ENCODE peak calls at places on chromosomes 7 and 10, in five cellular contexts. O, Z, K, X and T are unnamed samples.

GRCh38 chr7:73520673-73521635 is 1.1 kb downstream of the BAZ1B start:
- DNase-seq in X (no peak), Z (peak), K (peak), O (peak), T (no peak)

GRCh38 chr10:4372601-4373000 is 453.4 kb upstream of the AKR1E2 start:
- DNase-seq in O (peak), K (no peak), Z (peak), X (no peak), T (no peak)

GRCh38 chr7:134391223-134391622 is 67.7 kb downstream of the AKR1B1 start:
- DNase-seq in K (no peak), O (no peak), Z (no peak), X (no peak), T (no peak)

GRCh38 chr7:37765872-37766525 is 82.4 kb upstream of the NME8 start:
- DNase-seq in K (no peak), X (peak), Z (no peak), O (no peak), T (no peak)

GRCh38 chr10:33509231-33509871 is 174.9 kb upstream of the NRP1 start:
- DNase-seq in Z (peak), K (peak), X (peak), O (peak), T (peak)

GRCh38 chr7:79199961-79200360 is 253.5 kb downstream of the MAGI2 start:
- DNase-seq in Z (no peak), K (no peak), O (peak), X (no peak), T (no peak)

GRCh38 chr10:24209946-24210491 is 1.1 kb downstream of the KIAA1217 start:
- DNase-seq in K (peak), O (peak), X (peak), Z (peak), T (no peak)

GRCh38 chr10:60208676-60209269 is 180.9 kb downstream of the ANK3 start:
- DNase-seq in O (peak), X (no peak), Z (peak), K (no peak), T (peak)

GRCh38 chr10:91799580-91799975 is 1.4 kb downstream of the TNKS2 start:
- DNase-seq in X (no peak), O (peak), K (peak), Z (no peak), T (no peak)

GRCh38 chr10:132942740-132943554 is 577 bp upstream of the CFAP46 start:
- DNase-seq in O (no peak), Z (peak), X (no peak), K (peak), T (no peak)

GRCh38 chr10:130230611-130231010 is 94.4 kb downstream of the GLRX3 start:
- DNase-seq in O (no peak), X (no peak), Z (no peak), K (no peak), T (no peak)

GRCh38 chr7:155533120-155533826 is 13.1 kb downstream of the CNPY1 start:
- DNase-seq in Z (peak), K (no peak), X (no peak), O (no peak), T (no peak)

GRCh38 chr7:83419013-83419412 is 229.9 kb downstream of the SEMA3E start:
- DNase-seq in Z (no peak), O (no peak), K (no peak), X (no peak), T (no peak)

GRCh38 chr10:124695259-124695658 is 48.9 kb downstream of the FAM53B start:
- DNase-seq in K (no peak), X (no peak), Z (no peak), O (no peak), T (no peak)

GRCh38 chr10:10233256-10233655 is 784.4 kb upstream of the CELF2 start:
- DNase-seq in Z (no peak), X (no peak), K (no peak), O (no peak), T (no peak)

GRCh38 chr10:122142652-122143237 is 128.4 kb upstream of the BTBD16 start:
- DNase-seq in X (no peak), O (no peak), K (peak), Z (peak), T (no peak)

GRCh38 chr7:96397936-96398596 is 76.2 kb upstream of the SLC25A13 start:
- DNase-seq in Z (no peak), K (no peak), O (peak), X (no peak), T (no peak)

GRCh38 chr7:129225206-129225930 is 538 bp downstream of the AHCYL2 start:
- DNase-seq in K (peak), O (peak), X (no peak), Z (no peak), T (no peak)

GRCh38 chr7:85829176-85829575 is 642.3 kb upstream of the SEMA3D start:
- DNase-seq in Z (no peak), K (no peak), O (no peak), X (no peak), T (no peak)

GRCh38 chr10:48444861-48445841 is 138.7 kb downstream of the MAPK8 start:
- DNase-seq in O (no peak), K (no peak), Z (peak), X (no peak), T (no peak)
- TF ChIP-seq RAD21 in O (no peak), K (no peak), Z (no peak), X (no peak), T (no peak)

GRCh38 chr7:21304836-21305235 is 123.0 kb upstream of the SP4 start:
- DNase-seq in X (no peak), Z (no peak), K (no peak), O (no peak), T (no peak)

GRCh38 chr7:21299766-21300165 is 128.1 kb upstream of the SP4 start:
- DNase-seq in O (no peak), K (no peak), X (no peak), Z (no peak), T (no peak)

GRCh38 chr7:21305455-21306235 is 122.2 kb upstream of the SP4 start:
- DNase-seq in K (no peak), X (no peak), O (no peak), Z (no peak), T (no peak)

GRCh38 chr7:21300692-21301091 is 127.2 kb upstream of the SP4 start:
- DNase-seq in Z (peak), X (no peak), O (no peak), K (peak), T (peak)
- TF ChIP-seq RAD21 in Z (peak), X (peak), O (no peak), K (peak), T (peak)

DNA sequence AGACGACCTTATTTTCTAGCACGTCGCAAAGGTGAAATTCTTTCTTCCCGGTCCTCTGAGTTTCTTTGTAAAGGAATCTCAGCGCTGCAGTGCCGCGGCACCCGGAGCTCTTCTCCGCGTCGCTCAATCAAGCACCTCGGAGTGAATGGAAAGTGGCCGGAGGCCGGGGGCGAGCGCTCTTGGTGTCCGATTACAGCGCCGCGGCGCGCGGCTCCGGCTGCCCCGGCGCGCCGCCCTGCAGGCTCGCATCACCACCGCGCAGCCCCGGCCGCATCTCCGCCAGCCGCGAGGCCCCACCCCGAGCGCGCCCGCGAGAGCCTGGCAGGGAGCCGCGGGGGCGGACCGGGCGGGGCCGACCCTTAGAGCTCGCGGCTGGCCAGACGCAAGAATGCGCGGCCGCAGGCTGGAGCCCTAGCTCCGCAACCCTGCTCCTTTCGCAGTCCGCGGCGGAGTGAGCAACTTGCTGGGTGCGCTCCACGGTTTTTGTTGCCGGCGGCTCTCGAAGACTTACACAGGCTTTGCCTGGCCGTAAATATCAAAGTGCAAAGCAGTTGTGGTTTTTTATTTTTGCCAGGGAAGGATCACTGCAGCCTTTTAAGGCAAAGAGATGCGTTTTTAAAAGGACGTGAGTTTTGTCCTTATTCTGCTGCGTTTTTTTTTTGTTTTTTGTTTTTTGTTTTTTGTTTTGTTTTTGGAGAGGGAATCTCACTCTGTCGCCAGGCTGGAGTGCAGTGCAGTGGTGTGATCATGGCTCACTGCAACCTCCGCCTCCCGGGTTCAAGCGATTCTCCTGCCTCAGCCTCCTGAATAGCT is at the start of gene SEMA3C:
- DNase-seq in K (peak), O (peak), X (no peak), Z (peak), T (peak)
- TF ChIP-seq RAD21 in K (peak), O (peak), X (no peak), Z (peak), T (peak)

DNA sequence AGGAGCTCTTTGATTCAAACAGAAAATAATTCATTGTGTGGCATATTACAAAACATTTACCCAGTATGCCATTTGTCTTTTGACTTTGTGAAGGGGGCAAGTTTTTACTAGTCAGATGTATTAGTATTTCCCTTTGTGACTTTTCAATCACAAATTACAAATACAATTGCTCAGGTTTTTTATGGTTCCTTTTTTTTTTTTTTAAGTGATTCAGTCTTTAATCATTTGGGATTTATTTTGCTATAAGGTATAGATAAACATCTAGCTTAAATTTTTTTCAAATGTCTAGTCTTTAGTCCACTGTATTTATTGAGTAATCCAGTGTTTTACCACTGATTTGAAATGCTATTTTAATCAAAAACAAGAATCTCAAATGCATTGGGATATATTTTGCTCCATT is 75.9 kb downstream of the AOAH start:
- DNase-seq in Z (no peak), O (no peak), K (no peak), X (no peak), T (no peak)
- TF ChIP-seq RAD21 in Z (no peak), O (no peak), K (no peak), X (no peak), T (no peak)

DNA sequence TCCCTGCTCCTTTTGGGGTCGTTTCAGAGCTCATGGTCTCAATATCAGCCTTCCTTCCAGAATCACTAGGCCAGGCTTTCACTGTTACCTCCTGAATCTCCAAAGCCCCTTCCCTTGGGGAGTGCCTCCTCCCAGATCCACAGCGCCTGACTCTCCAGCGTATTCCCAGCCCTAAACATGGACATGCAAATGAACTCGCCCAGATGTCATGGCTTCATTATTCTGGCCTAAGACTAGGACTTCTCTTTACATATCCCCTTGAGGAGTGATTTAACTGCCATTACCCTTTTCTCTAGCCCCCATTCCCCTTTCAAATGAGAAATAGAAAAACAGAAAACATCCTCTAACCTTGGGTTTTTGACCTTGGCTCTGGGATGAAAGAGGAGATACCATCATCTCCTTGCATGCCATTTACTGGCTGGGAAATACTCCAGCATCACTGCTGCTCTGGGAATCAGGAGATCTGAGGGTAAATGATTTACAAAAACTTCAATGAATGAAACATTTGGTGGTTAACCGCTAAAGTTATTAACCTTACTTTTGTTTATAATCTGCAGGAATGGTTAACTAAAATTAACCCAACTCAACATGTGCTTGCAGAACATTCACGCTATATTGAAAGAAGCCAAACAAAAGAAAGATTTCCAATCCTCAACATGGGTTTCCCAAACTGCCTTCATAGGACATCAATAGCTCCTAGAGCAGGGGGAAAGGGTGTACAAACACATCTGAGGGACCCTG is 37.0 kb downstream of the FAM171A1 start:
- DNase-seq in Z (peak), O (peak), X (no peak), K (no peak), T (no peak)
- TF ChIP-seq RAD21 in Z (no peak), O (no peak), X (no peak), K (no peak), T (no peak)

DNA sequence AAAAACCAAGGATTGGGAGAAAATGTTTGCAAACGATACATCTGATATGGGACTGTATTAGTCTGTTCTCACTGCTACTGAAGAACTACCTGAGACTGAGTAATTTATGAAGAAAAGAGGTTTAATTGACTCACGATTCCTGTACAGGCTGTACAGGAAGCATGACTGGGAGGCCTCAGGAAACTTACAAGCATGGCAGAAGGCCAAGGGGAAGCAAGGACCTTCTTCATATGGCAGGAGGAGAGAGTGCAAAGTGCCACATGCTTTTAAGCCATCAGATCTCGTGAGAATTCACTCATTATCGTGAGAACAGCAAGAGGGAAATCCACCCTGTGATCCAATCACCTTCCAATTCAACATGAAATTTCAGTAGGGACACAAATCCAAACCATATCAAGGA is 11.0 kb downstream of the ZNF713 start:
- DNase-seq in K (no peak), Z (no peak), O (no peak), X (no peak), T (no peak)
- TF ChIP-seq RAD21 in K (no peak), Z (no peak), O (no peak), X (no peak), T (no peak)

DNA sequence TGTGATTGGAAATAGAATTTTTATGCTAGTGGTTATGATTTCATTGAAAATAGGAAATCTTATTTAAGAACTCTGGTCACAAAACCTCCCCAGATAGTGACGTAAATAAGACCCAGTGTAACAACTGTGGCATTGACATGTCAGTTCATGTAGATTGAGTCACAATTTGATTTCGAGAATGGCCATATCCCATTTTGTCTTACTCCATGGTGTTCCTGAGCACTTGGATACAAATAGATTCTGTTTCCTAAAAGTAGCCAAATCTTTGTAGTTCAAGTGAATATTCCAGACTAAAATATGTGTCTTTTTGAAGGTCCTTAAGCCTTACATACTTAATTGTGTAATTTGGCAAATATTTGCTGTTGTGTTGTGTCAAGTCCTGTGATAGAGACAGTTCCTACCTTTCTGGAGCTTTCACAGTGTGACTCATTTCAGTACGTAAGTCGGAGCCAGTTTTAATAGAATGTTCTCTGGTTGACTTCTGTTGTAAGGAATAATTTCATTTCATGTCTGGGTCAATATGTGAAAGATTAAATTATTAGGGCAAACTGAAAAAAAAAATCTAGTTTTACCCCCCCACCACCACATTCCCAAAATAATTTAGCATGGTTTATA is 37.1 kb upstream of the TOMM7 start:
- DNase-seq in O (no peak), K (no peak), Z (no peak), X (no peak), T (no peak)
- TF ChIP-seq RAD21 in O (no peak), K (no peak), Z (no peak), X (no peak), T (no peak)

DNA sequence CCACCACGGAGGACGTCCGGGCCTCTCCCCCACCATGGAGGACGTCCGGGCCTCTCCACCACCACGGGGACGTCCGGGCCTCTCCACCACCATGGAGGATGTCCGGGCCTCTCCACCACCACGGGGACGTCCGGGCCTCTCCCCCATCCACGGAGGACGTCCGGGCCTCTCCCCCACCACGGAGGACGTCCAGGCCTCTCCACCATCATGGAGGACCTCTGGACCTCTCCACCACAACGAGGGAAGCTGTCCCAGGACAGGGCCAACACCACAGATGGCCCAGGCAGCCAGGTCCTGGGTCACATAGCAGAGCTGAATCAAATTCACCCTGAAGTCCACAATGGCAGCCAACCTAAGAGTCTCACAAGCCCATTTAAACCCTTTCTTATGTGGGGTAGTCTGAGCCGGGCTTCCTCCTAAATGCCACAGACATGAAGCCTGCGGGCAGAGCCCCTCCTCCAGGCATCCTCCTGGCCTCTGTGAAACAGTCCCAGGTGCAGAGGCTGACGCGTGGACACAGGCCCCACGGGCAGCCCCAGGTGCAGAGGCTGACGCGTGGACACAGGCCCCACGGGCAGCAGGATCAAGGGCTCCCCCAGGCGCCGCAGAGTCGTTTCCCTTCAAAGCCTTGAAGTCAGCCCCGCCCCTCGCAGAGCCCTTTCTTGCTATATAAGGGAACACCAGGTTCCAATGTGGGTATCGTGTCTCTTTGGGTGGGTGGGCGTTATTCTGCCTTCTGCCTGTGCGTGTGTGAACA is 47.0 kb downstream of the FOXL3 start:
- DNase-seq in Z (no peak), O (no peak), K (no peak), X (no peak), T (no peak)
- TF ChIP-seq RAD21 in Z (no peak), O (no peak), K (no peak), X (no peak), T (no peak)

GRCh38 chr7:135728136-135728669 is at the start of gene SLC13A4:
- DNase-seq in O (no peak), Z (no peak), K (no peak), X (no peak), T (no peak)
- TF ChIP-seq RAD21 in O (no peak), Z (no peak), K (no peak), X (no peak), T (no peak)

GRCh38 chr7:29140873-29141468 is 5.4 kb downstream of the CPVL start:
- DNase-seq in X (no peak), Z (no peak), K (no peak), O (no peak), T (no peak)
- TF ChIP-seq RAD21 in X (no peak), Z (no peak), K (no peak), O (no peak), T (no peak)